ENCODE peak calls at places on chromosomes 4 and X, in nine cellular contexts. One of them, this sample, is unnamed.
A peak's percentile ranks its signal among the peaks of the same experiment; 100 is the strongest.

GRCh38 chr4:34422472-34422871 is 1821.8 kb downstream of the ARAP2 start:
- DNase-seq in IMR-90: no peak
- DNase-seq in astrocyte: no peak
- DNase-seq in mammary epithelial cell: no peak
- DNase-seq in H9: no peak
- DNase-seq in neuronal stem cell: no peak
- DNase-seq in OCI-LY7: no peak
- DNase-seq in GM23248: peak; percentile 24
- DNase-seq in GM23338: peak; percentile 4
- DNase-seq in this sample: peak; percentile 10

GRCh38 chr4:88356771-88357170 is 21.9 kb upstream of the HERC6 start:
- DNase-seq in OCI-LY7: no peak
- DNase-seq in neuronal stem cell: no peak
- DNase-seq in mammary epithelial cell: peak; percentile 24
- DNase-seq in GM23248: peak; percentile 25
- DNase-seq in astrocyte: no peak
- DNase-seq in GM23338: no peak
- DNase-seq in IMR-90: no peak
- DNase-seq in H9: no peak
- DNase-seq in this sample: no peak

GRCh38 chrX:53383376-53384087 is 38.9 kb downstream of the SMC1A start:
- DNase-seq in neuronal stem cell: no peak
- DNase-seq in OCI-LY7: no peak
- DNase-seq in mammary epithelial cell: no peak
- DNase-seq in GM23248: no peak
- DNase-seq in astrocyte: no peak
- DNase-seq in GM23338: no peak
- DNase-seq in IMR-90: no peak
- DNase-seq in H9: no peak
- DNase-seq in this sample: no peak

GRCh38 chr4:134787315-134787714 is 585.7 kb upstream of the PABPC4L start:
- DNase-seq in H9: no peak
- DNase-seq in IMR-90: no peak
- DNase-seq in astrocyte: peak; percentile 12
- DNase-seq in neuronal stem cell: no peak
- DNase-seq in OCI-LY7: no peak
- DNase-seq in GM23338: no peak
- DNase-seq in mammary epithelial cell: no peak
- DNase-seq in GM23248: no peak
- DNase-seq in this sample: peak; percentile 44

GRCh38 chr4:63275491-63275890 is 1133.8 kb downstream of the TECRL start:
- DNase-seq in astrocyte: no peak
- DNase-seq in GM23248: no peak
- DNase-seq in GM23338: no peak
- DNase-seq in IMR-90: no peak
- DNase-seq in mammary epithelial cell: no peak
- DNase-seq in neuronal stem cell: no peak
- DNase-seq in H9: peak; percentile 23
- DNase-seq in OCI-LY7: no peak
- DNase-seq in this sample: no peak

GRCh38 chrX:41561045-41561444 is 113.9 kb downstream of the NYX start:
- DNase-seq in GM23338: no peak
- DNase-seq in neuronal stem cell: no peak
- DNase-seq in astrocyte: peak; percentile 91
- DNase-seq in GM23248: peak; percentile 85
- DNase-seq in H9: no peak
- DNase-seq in OCI-LY7: peak; percentile 8
- DNase-seq in IMR-90: peak; percentile 95
- DNase-seq in mammary epithelial cell: peak; percentile 77
- DNase-seq in this sample: peak; percentile 57

GRCh38 chr4:118351851-118352827 is 664 bp downstream of the PRSS12 start:
- DNase-seq in GM23248: peak; percentile 50
- DNase-seq in neuronal stem cell: peak; percentile 35
- DNase-seq in OCI-LY7: no peak
- DNase-seq in IMR-90: peak; percentile 59
- DNase-seq in astrocyte: no peak
- DNase-seq in GM23338: peak; percentile 65
- DNase-seq in H9: peak; percentile 57
- DNase-seq in mammary epithelial cell: peak; percentile 71
- DNase-seq in this sample: no peak

GRCh38 chrX:137568741-137569469 is 3.0 kb downstream of the ZIC3 start:
- DNase-seq in astrocyte: no peak
- DNase-seq in GM23248: peak; percentile 0
- DNase-seq in neuronal stem cell: no peak
- DNase-seq in H9: peak; percentile 31
- DNase-seq in GM23338: no peak
- DNase-seq in IMR-90: no peak
- DNase-seq in mammary epithelial cell: no peak
- DNase-seq in OCI-LY7: no peak
- DNase-seq in this sample: no peak

GRCh38 chr4:26388671-26389070 is 67.9 kb downstream of the RBPJ start:
- DNase-seq in GM23338: no peak
- DNase-seq in astrocyte: no peak
- DNase-seq in mammary epithelial cell: peak; percentile 37
- DNase-seq in neuronal stem cell: no peak
- DNase-seq in IMR-90: peak; percentile 13
- DNase-seq in OCI-LY7: no peak
- DNase-seq in GM23248: peak; percentile 49
- DNase-seq in H9: no peak
- DNase-seq in this sample: peak; percentile 45

GRCh38 chr4:181225616-181226261 is 1017.5 kb upstream of the TENM3 start:
- DNase-seq in IMR-90: no peak
- DNase-seq in mammary epithelial cell: no peak
- DNase-seq in neuronal stem cell: no peak
- DNase-seq in OCI-LY7: no peak
- DNase-seq in GM23248: no peak
- DNase-seq in astrocyte: no peak
- DNase-seq in GM23338: peak; percentile 52
- DNase-seq in H9: no peak
- DNase-seq in this sample: no peak

GRCh38 chrX:54819201-54819600 is 11.7 kb downstream of the MAGED2 start:
- DNase-seq in H9: no peak
- DNase-seq in neuronal stem cell: no peak
- DNase-seq in astrocyte: no peak
- DNase-seq in mammary epithelial cell: no peak
- DNase-seq in OCI-LY7: peak; percentile 8
- DNase-seq in GM23248: no peak
- DNase-seq in GM23338: no peak
- DNase-seq in IMR-90: no peak
- DNase-seq in this sample: no peak
- H2AFZ ChIP-seq in H9: no peak overlapping the region
- H2AFZ ChIP-seq in neuronal stem cell: no peak overlapping the region
- H2AFZ ChIP-seq in astrocyte: no peak overlapping the region
- H2AFZ ChIP-seq in mammary epithelial cell: no peak overlapping the region
- H2AFZ ChIP-seq in OCI-LY7: no peak overlapping the region
- H2AFZ ChIP-seq in GM23248: no peak overlapping the region
- H2AFZ ChIP-seq in GM23338: no peak overlapping the region
- H2AFZ ChIP-seq in IMR-90: no peak overlapping the region
- H2AFZ ChIP-seq in this sample: no peak overlapping the region

GRCh38 chrX:130110379-130111219 is at the start of gene ELF4:
- DNase-seq in GM23338: peak; percentile 44
- DNase-seq in astrocyte: no peak
- DNase-seq in IMR-90: peak; percentile 37
- DNase-seq in H9: no peak
- DNase-seq in OCI-LY7: peak; percentile 64
- DNase-seq in neuronal stem cell: no peak
- DNase-seq in mammary epithelial cell: peak; percentile 78
- DNase-seq in GM23248: peak; percentile 84
- DNase-seq in this sample: peak; percentile 68
- H2AFZ ChIP-seq in GM23338: peak within 1 kb of the TSS; percentile 52
- H2AFZ ChIP-seq in astrocyte: peak within 1 kb of the TSS; percentile 47
- H2AFZ ChIP-seq in IMR-90: peak within 1 kb of the TSS; percentile 87
- H2AFZ ChIP-seq in H9: no peak within 1 kb of the TSS
- H2AFZ ChIP-seq in OCI-LY7: peak within 1 kb of the TSS; percentile 86
- H2AFZ ChIP-seq in neuronal stem cell: peak within 1 kb of the TSS; percentile 83
- H2AFZ ChIP-seq in mammary epithelial cell: peak within 1 kb of the TSS; percentile 61
- H2AFZ ChIP-seq in GM23248: peak within 1 kb of the TSS; percentile 63
- H2AFZ ChIP-seq in this sample: peak within 1 kb of the TSS; percentile 55

GRCh38 chr4:82124365-82124764 is 249.4 kb downstream of the HNRNPD start:
- DNase-seq in neuronal stem cell: no peak
- DNase-seq in GM23248: no peak
- DNase-seq in astrocyte: no peak
- DNase-seq in GM23338: no peak
- DNase-seq in mammary epithelial cell: peak; percentile 32
- DNase-seq in IMR-90: no peak
- DNase-seq in OCI-LY7: no peak
- DNase-seq in H9: no peak
- DNase-seq in this sample: peak; percentile 11
- H2AFZ ChIP-seq in neuronal stem cell: no peak overlapping the region
- H2AFZ ChIP-seq in GM23248: no peak overlapping the region
- H2AFZ ChIP-seq in astrocyte: no peak overlapping the region
- H2AFZ ChIP-seq in GM23338: no peak overlapping the region
- H2AFZ ChIP-seq in mammary epithelial cell: no peak overlapping the region
- H2AFZ ChIP-seq in IMR-90: no peak overlapping the region
- H2AFZ ChIP-seq in OCI-LY7: no peak overlapping the region
- H2AFZ ChIP-seq in H9: no peak overlapping the region
- H2AFZ ChIP-seq in this sample: no peak overlapping the region

GRCh38 chrX:120125444-120125843 is 9.7 kb upstream of the RHOXF1 start:
- DNase-seq in astrocyte: no peak
- DNase-seq in H9: no peak
- DNase-seq in neuronal stem cell: no peak
- DNase-seq in GM23248: no peak
- DNase-seq in GM23338: no peak
- DNase-seq in IMR-90: no peak
- DNase-seq in OCI-LY7: no peak
- DNase-seq in mammary epithelial cell: no peak
- DNase-seq in this sample: no peak
- H2AFZ ChIP-seq in astrocyte: no peak overlapping the region
- H2AFZ ChIP-seq in H9: no peak overlapping the region
- H2AFZ ChIP-seq in neuronal stem cell: no peak overlapping the region
- H2AFZ ChIP-seq in GM23248: no peak overlapping the region
- H2AFZ ChIP-seq in GM23338: no peak overlapping the region
- H2AFZ ChIP-seq in IMR-90: peak overlapping the region; percentile 40
- H2AFZ ChIP-seq in OCI-LY7: no peak overlapping the region
- H2AFZ ChIP-seq in mammary epithelial cell: no peak overlapping the region
- H2AFZ ChIP-seq in this sample: no peak overlapping the region

DNA sequence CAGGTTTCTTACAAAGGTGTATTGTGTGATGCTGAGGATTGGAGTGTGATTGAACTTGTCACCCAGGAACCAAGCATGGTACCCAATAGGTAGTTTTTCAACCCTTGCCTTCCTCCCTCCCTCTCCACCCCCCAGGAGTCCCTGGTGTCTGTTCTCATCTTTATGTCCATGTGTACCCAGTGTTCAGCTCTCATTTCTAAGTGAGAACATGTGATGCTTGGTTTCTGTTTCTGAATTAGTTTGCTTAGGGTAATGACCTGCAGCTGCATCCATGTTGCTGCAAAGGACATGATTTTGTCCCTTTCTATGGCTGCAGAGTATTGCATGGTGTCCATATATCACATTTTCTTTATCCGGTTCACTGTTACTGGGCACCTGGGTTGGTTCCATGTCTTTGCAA is 145.3 kb downstream of the PTTG2 start:
- DNase-seq in mammary epithelial cell: no peak
- DNase-seq in GM23338: no peak
- DNase-seq in GM23248: no peak
- DNase-seq in neuronal stem cell: no peak
- DNase-seq in H9: no peak
- DNase-seq in OCI-LY7: no peak
- DNase-seq in astrocyte: no peak
- DNase-seq in IMR-90: no peak
- DNase-seq in this sample: no peak
- H2AFZ ChIP-seq in mammary epithelial cell: no peak overlapping the region
- H2AFZ ChIP-seq in GM23338: no peak overlapping the region
- H2AFZ ChIP-seq in GM23248: no peak overlapping the region
- H2AFZ ChIP-seq in neuronal stem cell: no peak overlapping the region
- H2AFZ ChIP-seq in H9: no peak overlapping the region
- H2AFZ ChIP-seq in OCI-LY7: no peak overlapping the region
- H2AFZ ChIP-seq in astrocyte: no peak overlapping the region
- H2AFZ ChIP-seq in IMR-90: no peak overlapping the region
- H2AFZ ChIP-seq in this sample: no peak overlapping the region